ENCODE peak calls at places on chromosomes 1 and 21, in ten cellular contexts. K, E, U, Z, A, R, V, B, G and F are unnamed samples.

GRCh38 chr1:76379506-76379905 is 305.0 kb downstream of the ST6GALNAC3 start:
- DNase-seq in Z (no peak), R (no peak), U (no peak), G (peak), A (no peak), B (no peak), V (no peak), E (no peak), K (no peak), F (no peak)

GRCh38 chr1:211535338-211535737 is 43.4 kb upstream of the RD3 start:
- DNase-seq in K (no peak), E (no peak), B (no peak), V (no peak), R (no peak), A (no peak), Z (peak), G (no peak), U (no peak), F (no peak)

GRCh38 chr1:167273027-167273800 is 52.5 kb downstream of the POU2F1 start:
- DNase-seq in G (no peak), Z (no peak), R (peak), U (peak), E (peak), K (no peak), A (no peak), V (no peak), B (no peak), F (peak)

GRCh38 chr1:233075045-233075444 is 124.6 kb downstream of the NTPCR start:
- DNase-seq in Z (no peak), R (peak), E (peak), B (no peak), K (no peak), A (no peak), U (peak), G (no peak), V (no peak), F (peak)

GRCh38 chr1:167665469-167665868 is 35.4 kb downstream of the RCSD1 start:
- DNase-seq in G (no peak), B (no peak), E (no peak), R (no peak), A (no peak), K (no peak), U (no peak), Z (no peak), V (no peak), F (no peak)

GRCh38 chr1:223831755-223832636 is 13.8 kb downstream of the TP53BP2 start:
- DNase-seq in G (no peak), E (no peak), R (no peak), B (no peak), Z (no peak), A (no peak), K (no peak), V (no peak), U (peak), F (peak)

GRCh38 chr1:46757256-46757955 is 38.5 kb upstream of the EFCAB14 start:
- DNase-seq in R (no peak), A (no peak), K (no peak), V (no peak), B (no peak), U (peak), E (no peak), G (no peak), Z (no peak), F (no peak)

GRCh38 chr1:44361478-44361877 is 6.4 kb upstream of the ERI3 start:
- DNase-seq in V (no peak), A (no peak), Z (peak), G (no peak), U (no peak), E (peak), K (no peak), B (no peak), R (no peak), F (peak)

GRCh38 chr1:66596191-66596590 is 62.2 kb downstream of the SGIP1 start:
- DNase-seq in B (no peak), K (no peak), A (no peak), Z (no peak), V (no peak), G (no peak), R (no peak), E (no peak), U (no peak), F (no peak)

GRCh38 chr1:101108123-101108522 is 82.5 kb upstream of the DPH5 start:
- DNase-seq in U (peak), B (no peak), V (no peak), Z (no peak), E (no peak), G (no peak), A (no peak), R (no peak), K (no peak), F (no peak)

GRCh38 chr1:226444901-226445300 is 37.0 kb upstream of the PARP1 start:
- DNase-seq in G (no peak), A (no peak), R (no peak), E (no peak), Z (no peak), U (no peak), K (no peak), V (peak), B (peak), F (no peak)

GRCh38 chr1:19066248-19066873 is 109.9 kb upstream of the IFFO2 start:
- DNase-seq in G (no peak), K (no peak), Z (no peak), R (no peak), B (no peak), V (no peak), U (peak), E (no peak), A (no peak), F (no peak)

GRCh38 chr21:43361127-43361492 is 65.8 kb downstream of the SIK1 start:
- DNase-seq in G (no peak), A (no peak), R (no peak), Z (peak), E (no peak), B (no peak), V (no peak), U (no peak), K (no peak), F (no peak)